ENCODE peak calls at places on chromosomes 16 and 17, in ten cellular contexts. One of them, this sample, is unnamed.

GRCh38 chr16:87735270-87736002 is 30.4 kb downstream of the KLHDC4 start:
- DNase-seq in NCI-H345: no peak
- DNase-seq in NCI-H460: no peak
- DNase-seq in cardiac muscle cell: no peak
- DNase-seq in body of pancreas: no peak
- DNase-seq in NCI-H1417: no peak
- DNase-seq in dorsolateral prefrontal cortex: no peak
- DNase-seq in CD4-positive, CD25-positive, alpha-beta regulatory T cell: no peak
- DNase-seq in fibroblast of the aortic adventitia: no peak
- DNase-seq in PC-3: no peak
- DNase-seq in this sample: no peak

GRCh38 chr17:64534187-64534586 is 27.4 kb downstream of the CEP95 start:
- DNase-seq in NCI-H345: no peak
- DNase-seq in NCI-H460: peak
- DNase-seq in cardiac muscle cell: no peak
- DNase-seq in body of pancreas: no peak
- DNase-seq in NCI-H1417: no peak
- DNase-seq in dorsolateral prefrontal cortex: no peak
- DNase-seq in CD4-positive, CD25-positive, alpha-beta regulatory T cell: peak
- DNase-seq in fibroblast of the aortic adventitia: no peak
- DNase-seq in PC-3: peak
- DNase-seq in this sample: no peak

GRCh38 chr16:16041196-16041892 is 91.9 kb downstream of the ABCC1 start:
- DNase-seq in NCI-H345: no peak
- DNase-seq in NCI-H460: no peak
- DNase-seq in cardiac muscle cell: no peak
- DNase-seq in body of pancreas: no peak
- DNase-seq in NCI-H1417: no peak
- DNase-seq in dorsolateral prefrontal cortex: no peak
- DNase-seq in CD4-positive, CD25-positive, alpha-beta regulatory T cell: peak
- DNase-seq in fibroblast of the aortic adventitia: no peak
- DNase-seq in PC-3: no peak
- DNase-seq in this sample: no peak

GRCh38 chr17:5780476-5780875 is 196.2 kb upstream of the NLRP1 start:
- DNase-seq in NCI-H345: no peak
- DNase-seq in NCI-H460: no peak
- DNase-seq in cardiac muscle cell: no peak
- DNase-seq in body of pancreas: no peak
- DNase-seq in NCI-H1417: no peak
- DNase-seq in dorsolateral prefrontal cortex: no peak
- DNase-seq in CD4-positive, CD25-positive, alpha-beta regulatory T cell: no peak
- DNase-seq in fibroblast of the aortic adventitia: peak
- DNase-seq in PC-3: peak
- DNase-seq in this sample: no peak

GRCh38 chr17:19470529-19471261 is 59.7 kb downstream of the RNF112 start:
- DNase-seq in NCI-H345: peak
- DNase-seq in NCI-H460: no peak
- DNase-seq in cardiac muscle cell: no peak
- DNase-seq in body of pancreas: peak
- DNase-seq in NCI-H1417: peak
- DNase-seq in dorsolateral prefrontal cortex: no peak
- DNase-seq in CD4-positive, CD25-positive, alpha-beta regulatory T cell: no peak
- DNase-seq in fibroblast of the aortic adventitia: peak
- DNase-seq in PC-3: no peak
- DNase-seq in this sample: no peak

GRCh38 chr17:67289174-67289876 is 44.3 kb upstream of the HELZ start:
- DNase-seq in NCI-H345: no peak
- DNase-seq in NCI-H460: no peak
- DNase-seq in cardiac muscle cell: no peak
- DNase-seq in body of pancreas: peak
- DNase-seq in NCI-H1417: no peak
- DNase-seq in dorsolateral prefrontal cortex: peak
- DNase-seq in CD4-positive, CD25-positive, alpha-beta regulatory T cell: no peak
- DNase-seq in fibroblast of the aortic adventitia: peak
- DNase-seq in PC-3: no peak
- DNase-seq in this sample: no peak

GRCh38 chr17:30808785-30809286 is 15.7 kb downstream of the CRLF3 start:
- DNase-seq in NCI-H345: no peak
- DNase-seq in NCI-H460: no peak
- DNase-seq in cardiac muscle cell: no peak
- DNase-seq in body of pancreas: no peak
- DNase-seq in NCI-H1417: no peak
- DNase-seq in dorsolateral prefrontal cortex: no peak
- DNase-seq in CD4-positive, CD25-positive, alpha-beta regulatory T cell: peak
- DNase-seq in fibroblast of the aortic adventitia: no peak
- DNase-seq in PC-3: no peak
- DNase-seq in this sample: no peak

GRCh38 chr17:61755668-61756067 is 107.7 kb downstream of the BRIP1 start:
- DNase-seq in NCI-H345: no peak
- DNase-seq in NCI-H460: no peak
- DNase-seq in cardiac muscle cell: no peak
- DNase-seq in body of pancreas: no peak
- DNase-seq in NCI-H1417: no peak
- DNase-seq in dorsolateral prefrontal cortex: no peak
- DNase-seq in CD4-positive, CD25-positive, alpha-beta regulatory T cell: no peak
- DNase-seq in fibroblast of the aortic adventitia: no peak
- DNase-seq in PC-3: no peak
- DNase-seq in this sample: no peak

GRCh38 chr17:20944014-20944905 is 98.6 kb downstream of the USP22 start:
- DNase-seq in NCI-H345: peak
- DNase-seq in NCI-H460: no peak
- DNase-seq in cardiac muscle cell: peak
- DNase-seq in body of pancreas: peak
- DNase-seq in NCI-H1417: peak
- DNase-seq in dorsolateral prefrontal cortex: no peak
- DNase-seq in CD4-positive, CD25-positive, alpha-beta regulatory T cell: peak
- DNase-seq in fibroblast of the aortic adventitia: no peak
- DNase-seq in PC-3: peak
- DNase-seq in this sample: no peak

This sample was measured in AG04449.